ENCODE peak calls at places on chromosome 4, in five cellular contexts. One of them, this sample, is unnamed.

GRCh38 chr4:27787195-27787594 is 926.6 kb downstream of the STIM2 start:
- DNase-seq in cardiac fibroblast: no peak
- DNase-seq in gastrocnemius medialis: no peak
- DNase-seq in upper lobe of right lung: no peak
- DNase-seq in pancreas: no peak
- DNase-seq in this sample: no peak

GRCh38 chr4:94455081-94455480 is 3.3 kb downstream of the PDLIM5 start:
- DNase-seq in cardiac fibroblast: peak; percentile 89
- DNase-seq in gastrocnemius medialis: peak; percentile 86
- DNase-seq in upper lobe of right lung: no peak
- DNase-seq in pancreas: peak; percentile 80
- DNase-seq in this sample: no peak

GRCh38 chr4:76547167-76547760 is 112.2 kb downstream of the SHROOM3 start:
- DNase-seq in cardiac fibroblast: no peak
- DNase-seq in gastrocnemius medialis: no peak
- DNase-seq in upper lobe of right lung: no peak
- DNase-seq in pancreas: no peak
- DNase-seq in this sample: no peak

GRCh38 chr4:70895405-70895804 is 6.8 kb upstream of the MOB1B start:
- DNase-seq in cardiac fibroblast: peak; percentile 15
- DNase-seq in gastrocnemius medialis: no peak
- DNase-seq in upper lobe of right lung: no peak
- DNase-seq in pancreas: no peak
- DNase-seq in this sample: no peak

GRCh38 chr4:169293343-169294176 is 22.8 kb upstream of the SH3RF1 start:
- DNase-seq in cardiac fibroblast: no peak
- DNase-seq in gastrocnemius medialis: no peak
- DNase-seq in upper lobe of right lung: no peak
- DNase-seq in pancreas: no peak
- DNase-seq in this sample: no peak

GRCh38 chr4:15500721-15501120 is 31.0 kb downstream of the CC2D2A start:
- DNase-seq in cardiac fibroblast: no peak
- DNase-seq in gastrocnemius medialis: no peak
- DNase-seq in upper lobe of right lung: no peak
- DNase-seq in pancreas: no peak
- DNase-seq in this sample: no peak

GRCh38 chr4:8559011-8559410 is 21.2 kb upstream of the GPR78 start:
- DNase-seq in cardiac fibroblast: no peak
- DNase-seq in gastrocnemius medialis: no peak
- DNase-seq in upper lobe of right lung: peak; percentile 46
- DNase-seq in pancreas: no peak
- DNase-seq in this sample: no peak

GRCh38 chr4:118797558-118798142 is 38.3 kb downstream of the SEC24D start:
- DNase-seq in cardiac fibroblast: peak; percentile 82
- DNase-seq in gastrocnemius medialis: no peak
- DNase-seq in upper lobe of right lung: no peak
- DNase-seq in pancreas: no peak
- DNase-seq in this sample: no peak

GRCh38 chr4:145936142-145937020 is 2.2 kb downstream of the ZNF827 start:
- DNase-seq in cardiac fibroblast: peak; percentile 66
- DNase-seq in gastrocnemius medialis: peak; percentile 79
- DNase-seq in upper lobe of right lung: peak; percentile 87
- DNase-seq in pancreas: peak; percentile 72
- DNase-seq in this sample: peak; percentile 84
- H3K4me3 ChIP-seq in cardiac fibroblast: peak overlapping the region; percentile 83
- H3K4me3 ChIP-seq in gastrocnemius medialis: peak overlapping the region; percentile 71
- H3K4me3 ChIP-seq in upper lobe of right lung: peak overlapping the region; percentile 84
- H3K4me3 ChIP-seq in pancreas: peak overlapping the region; percentile 75
- H3K4me3 ChIP-seq in this sample: peak overlapping the region; percentile 67

DNA sequence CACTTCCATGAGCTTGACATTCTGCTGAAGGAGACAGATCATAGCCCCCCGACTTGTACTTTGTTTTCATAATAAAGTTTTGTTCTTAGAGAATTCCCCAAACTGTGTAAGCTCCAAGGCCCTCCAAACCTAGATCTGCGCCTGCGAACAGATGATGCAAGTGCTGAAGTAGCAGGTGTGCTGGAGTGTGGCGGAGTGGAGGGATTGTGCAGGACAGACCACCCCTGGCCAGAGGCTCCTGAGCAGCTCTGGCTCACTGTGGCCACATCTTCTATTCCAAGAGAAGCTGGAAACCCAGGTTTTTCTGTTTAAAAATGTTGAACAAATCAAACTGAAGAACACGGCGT is 46.4 kb downstream of the TBC1D14 start:
- DNase-seq in cardiac fibroblast: no peak
- DNase-seq in gastrocnemius medialis: no peak
- DNase-seq in upper lobe of right lung: peak; percentile 59
- DNase-seq in pancreas: no peak
- DNase-seq in this sample: no peak
- TF ChIP-seq CTCF in cardiac fibroblast: no peak
- TF ChIP-seq CTCF in gastrocnemius medialis: no peak
- TF ChIP-seq CTCF in upper lobe of right lung: no peak
- TF ChIP-seq CTCF in pancreas: no peak
- TF ChIP-seq CTCF in this sample: no peak

DNA sequence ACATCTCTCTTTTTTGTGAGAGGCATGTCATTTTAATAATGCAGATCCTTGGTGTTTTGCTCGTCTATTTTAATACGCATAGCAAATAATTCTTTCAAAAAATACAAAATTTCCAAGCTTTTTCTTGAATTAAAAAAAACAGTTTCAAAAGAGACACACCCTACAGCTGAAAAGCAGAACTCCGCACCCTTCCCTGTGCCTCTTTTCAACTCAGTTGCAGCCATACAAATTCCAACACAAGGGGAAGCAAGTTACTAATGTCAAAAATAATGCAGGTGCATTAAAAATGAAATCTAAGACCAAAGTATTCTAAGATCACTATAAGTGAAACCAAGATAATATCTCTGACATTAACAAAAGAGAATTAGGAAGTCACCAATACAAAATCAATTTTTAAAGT is 66.6 kb downstream of the NR3C2 start:
- DNase-seq in cardiac fibroblast: no peak
- DNase-seq in gastrocnemius medialis: no peak
- DNase-seq in upper lobe of right lung: no peak
- DNase-seq in pancreas: no peak
- DNase-seq in this sample: no peak
- H3K4me3 ChIP-seq in cardiac fibroblast: no peak overlapping the region
- H3K4me3 ChIP-seq in gastrocnemius medialis: peak overlapping the region; percentile 51
- H3K4me3 ChIP-seq in upper lobe of right lung: peak overlapping the region; percentile 34
- H3K4me3 ChIP-seq in pancreas: no peak overlapping the region
- H3K4me3 ChIP-seq in this sample: peak overlapping the region; percentile 15

GRCh38 chr4:152579916-152580315 is 44.0 kb upstream of the FBXW7 start:
- DNase-seq in cardiac fibroblast: no peak
- DNase-seq in gastrocnemius medialis: no peak
- DNase-seq in upper lobe of right lung: no peak
- DNase-seq in pancreas: no peak
- DNase-seq in this sample: no peak

GRCh38 chr4:152579107-152579764 is 43.3 kb upstream of the FBXW7 start:
- DNase-seq in cardiac fibroblast: no peak
- DNase-seq in gastrocnemius medialis: no peak
- DNase-seq in upper lobe of right lung: no peak
- DNase-seq in pancreas: no peak
- DNase-seq in this sample: no peak

GRCh38 chr4:152578670-152579069 is 42.8 kb upstream of the FBXW7 start:
- DNase-seq in cardiac fibroblast: no peak
- DNase-seq in gastrocnemius medialis: no peak
- DNase-seq in upper lobe of right lung: no peak
- DNase-seq in pancreas: no peak
- DNase-seq in this sample: no peak

GRCh38 chr4:152585036-152585439 is 49.1 kb upstream of the FBXW7 start:
- DNase-seq in cardiac fibroblast: no peak
- DNase-seq in gastrocnemius medialis: no peak
- DNase-seq in upper lobe of right lung: no peak
- DNase-seq in pancreas: no peak
- DNase-seq in this sample: no peak

DNA sequence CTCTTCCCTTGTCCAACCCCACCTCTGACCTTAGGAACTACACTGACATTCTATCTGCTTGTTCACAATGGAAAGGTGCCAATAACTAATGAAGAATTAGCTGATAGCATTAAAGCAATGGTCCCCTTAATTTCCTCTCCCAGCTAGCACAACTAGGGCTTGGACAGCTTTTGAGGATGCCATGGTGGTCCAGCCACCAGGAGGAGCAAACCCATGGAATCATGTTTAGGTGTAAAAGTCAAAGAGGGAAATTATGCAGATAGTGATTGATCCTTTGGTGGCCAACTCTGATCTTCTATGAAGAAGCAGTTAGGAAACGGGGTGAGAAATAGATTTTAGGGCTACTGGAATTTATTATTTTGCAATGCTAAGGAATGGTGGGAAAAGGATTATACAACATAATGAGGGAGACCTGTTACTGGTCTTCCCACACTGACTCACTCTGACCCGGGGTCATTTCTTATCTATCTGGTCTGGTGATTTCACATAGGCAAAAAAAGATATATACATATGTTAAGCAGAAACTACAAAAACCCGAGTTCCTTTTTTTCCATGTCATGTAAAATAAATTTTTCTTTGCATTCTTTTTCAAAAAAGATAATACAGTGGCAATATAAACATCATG is 45.8 kb upstream of the FBXW7 start:
- DNase-seq in cardiac fibroblast: no peak
- DNase-seq in gastrocnemius medialis: no peak
- DNase-seq in upper lobe of right lung: no peak
- DNase-seq in pancreas: no peak
- DNase-seq in this sample: no peak
- TF ChIP-seq CTCF in cardiac fibroblast: no peak
- TF ChIP-seq CTCF in gastrocnemius medialis: no peak
- TF ChIP-seq CTCF in upper lobe of right lung: no peak
- TF ChIP-seq CTCF in pancreas: no peak
- TF ChIP-seq CTCF in this sample: no peak

DNA sequence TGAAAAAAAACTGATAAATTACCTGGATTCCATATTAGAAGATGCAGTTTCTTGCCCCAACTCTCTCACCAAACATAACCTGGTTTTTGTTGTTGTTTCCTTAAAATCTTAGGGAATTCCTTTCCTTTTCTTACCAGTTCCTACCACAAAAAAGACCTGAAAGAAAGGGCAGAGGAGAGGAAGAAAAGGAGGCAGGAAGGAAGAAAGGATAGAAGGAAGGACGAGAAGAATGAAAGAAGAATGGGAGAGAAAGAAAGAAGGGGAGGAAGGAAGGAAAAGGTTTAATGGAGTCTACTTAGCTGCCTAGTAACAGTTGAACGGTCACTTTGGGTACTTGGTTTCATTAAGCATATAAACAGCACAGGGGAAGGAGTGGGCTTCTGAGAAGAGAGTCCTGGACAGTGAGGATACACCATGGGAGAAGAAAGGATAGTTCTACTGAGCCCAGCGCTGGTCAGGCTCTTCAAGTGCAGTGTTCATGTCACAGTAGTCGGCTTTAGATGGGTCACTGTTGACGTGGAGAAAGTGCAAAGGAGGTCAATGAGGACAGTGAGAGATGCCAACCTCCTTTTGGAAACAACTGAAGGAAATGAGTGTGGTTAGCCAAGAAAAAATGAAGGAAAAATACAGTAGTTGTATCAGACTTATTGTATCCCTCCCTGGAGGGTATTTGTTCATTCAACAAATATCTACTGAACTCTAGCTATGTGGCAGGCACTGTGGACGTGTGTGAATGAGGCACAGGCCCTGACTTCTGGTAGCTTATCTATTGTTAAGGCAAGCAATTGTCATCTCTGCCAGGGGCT is 1.1 kb upstream of the CHIC2 start:
- DNase-seq in cardiac fibroblast: peak; percentile 75
- DNase-seq in gastrocnemius medialis: no peak
- DNase-seq in upper lobe of right lung: no peak
- DNase-seq in pancreas: no peak
- DNase-seq in this sample: no peak
- H3K4me3 ChIP-seq in cardiac fibroblast: no peak overlapping the region
- H3K4me3 ChIP-seq in gastrocnemius medialis: peak overlapping the region; percentile 67
- H3K4me3 ChIP-seq in upper lobe of right lung: peak overlapping the region; percentile 92
- H3K4me3 ChIP-seq in pancreas: no peak overlapping the region
- H3K4me3 ChIP-seq in this sample: peak overlapping the region; percentile 85

GRCh38 chr4:182831376-182831775 is 85.8 kb downstream of the DCTD start:
- DNase-seq in cardiac fibroblast: no peak
- DNase-seq in gastrocnemius medialis: no peak
- DNase-seq in upper lobe of right lung: no peak
- DNase-seq in pancreas: no peak
- DNase-seq in this sample: no peak

GRCh38 chr4:182832352-182833120 is 84.7 kb downstream of the DCTD start:
- DNase-seq in cardiac fibroblast: no peak
- DNase-seq in gastrocnemius medialis: no peak
- DNase-seq in upper lobe of right lung: no peak
- DNase-seq in pancreas: no peak
- DNase-seq in this sample: no peak

GRCh38 chr4:182837831-182838230 is 79.4 kb downstream of the DCTD start:
- DNase-seq in cardiac fibroblast: no peak
- DNase-seq in gastrocnemius medialis: no peak
- DNase-seq in upper lobe of right lung: no peak
- DNase-seq in pancreas: no peak
- DNase-seq in this sample: no peak

GRCh38 chr4:182839256-182839655 is 77.9 kb downstream of the DCTD start:
- DNase-seq in cardiac fibroblast: no peak
- DNase-seq in gastrocnemius medialis: no peak
- DNase-seq in upper lobe of right lung: no peak
- DNase-seq in pancreas: no peak
- DNase-seq in this sample: no peak

DNA sequence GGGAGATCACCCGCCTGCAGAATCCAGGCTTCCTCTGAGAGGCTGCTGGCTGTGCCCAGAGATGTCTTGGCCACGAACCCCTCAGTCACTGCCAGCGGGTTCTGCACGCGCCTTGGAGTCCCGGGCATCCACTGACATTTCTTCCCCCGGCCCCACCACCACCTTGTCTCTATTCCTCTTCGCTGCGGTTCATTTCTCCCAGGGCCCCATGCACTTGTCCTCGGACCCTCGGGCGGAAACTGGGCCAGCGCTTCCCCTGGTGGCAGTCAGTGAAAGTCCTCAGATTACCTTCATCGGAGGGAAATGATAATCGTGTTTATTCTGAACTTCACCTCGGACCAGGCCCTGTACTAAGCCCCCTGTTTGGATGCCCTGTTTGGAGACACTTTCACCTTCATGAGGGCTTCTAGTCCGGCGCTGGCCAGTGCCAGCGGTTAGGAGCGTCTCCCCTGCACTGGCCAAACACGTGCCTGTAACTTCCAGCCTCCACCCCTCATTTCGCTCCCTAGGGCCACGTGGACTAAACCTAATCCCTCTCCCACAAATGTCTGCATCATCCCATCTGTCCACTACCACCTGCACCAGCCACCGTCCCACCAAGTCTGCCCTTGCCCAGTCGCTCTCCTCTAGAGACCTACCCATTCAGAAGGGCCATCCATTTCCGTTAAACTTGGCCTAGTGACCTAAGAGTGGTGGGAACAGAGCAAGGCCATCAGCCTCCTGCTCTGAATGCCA is 82.0 kb downstream of the DCTD start:
- DNase-seq in cardiac fibroblast: no peak
- DNase-seq in gastrocnemius medialis: no peak
- DNase-seq in upper lobe of right lung: no peak
- DNase-seq in pancreas: no peak
- DNase-seq in this sample: no peak
- TF ChIP-seq CTCF in cardiac fibroblast: no peak
- TF ChIP-seq CTCF in gastrocnemius medialis: no peak
- TF ChIP-seq CTCF in upper lobe of right lung: no peak
- TF ChIP-seq CTCF in pancreas: no peak
- TF ChIP-seq CTCF in this sample: no peak

DNA sequence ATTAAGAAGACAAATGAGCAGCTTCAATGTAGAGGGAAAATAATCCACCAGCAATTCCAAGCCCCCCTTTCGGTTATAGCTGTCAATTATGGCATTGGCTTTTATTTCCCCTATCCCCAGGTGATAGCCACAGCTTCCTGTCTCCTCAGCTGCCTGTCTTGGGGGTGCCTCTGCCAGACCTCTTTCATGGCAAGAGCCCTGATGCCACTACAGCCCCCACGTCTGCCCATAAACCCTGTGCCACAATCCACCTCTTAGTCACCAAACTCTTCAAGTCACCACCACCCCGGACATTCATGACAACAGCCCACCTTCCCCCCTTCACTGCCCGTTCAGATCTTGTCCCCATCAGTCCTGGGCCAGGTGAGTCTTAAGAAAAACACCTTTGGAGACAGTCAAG is 48.4 kb upstream of the CLNK start:
- DNase-seq in cardiac fibroblast: no peak
- DNase-seq in gastrocnemius medialis: no peak
- DNase-seq in upper lobe of right lung: no peak
- DNase-seq in pancreas: no peak
- DNase-seq in this sample: no peak
- H3K4me3 ChIP-seq in cardiac fibroblast: no peak overlapping the region
- H3K4me3 ChIP-seq in gastrocnemius medialis: no peak overlapping the region
- H3K4me3 ChIP-seq in upper lobe of right lung: no peak overlapping the region
- H3K4me3 ChIP-seq in pancreas: no peak overlapping the region
- H3K4me3 ChIP-seq in this sample: no peak overlapping the region